ENCODE peak calls at places on chromosome 1, in ten cellular contexts. D, C, W, U, B, N, X, Q, P and S are unnamed samples.

GRCh38 chr1:233707153-233707905 is 93.4 kb downstream of the KCNK1 start:
- DNase-seq in W (peak; percentile 39), B (no peak), C (no peak), Q (peak; percentile 18), U (no peak), P (no peak), N (no peak), D (no peak), X (no peak), S (peak; percentile 11)

GRCh38 chr1:110816945-110817344 is 56.0 kb upstream of the CD53 start:
- DNase-seq in W (no peak), D (no peak), U (no peak), C (no peak), P (no peak), X (no peak), Q (no peak), B (no peak), N (no peak), S (no peak)

GRCh38 chr1:178644308-178645120 is 80.5 kb upstream of the RALGPS2 start:
- DNase-seq in X (peak; percentile 1), Q (no peak), D (no peak), P (no peak), B (no peak), N (no peak), U (no peak), W (peak; percentile 54), C (no peak), S (no peak)

GRCh38 chr1:205124726-205125125 is 2.9 kb upstream of the RBBP5 start:
- DNase-seq in W (no peak), B (no peak), C (no peak), N (no peak), D (no peak), P (no peak), U (no peak), Q (no peak), X (no peak), S (no peak)

GRCh38 chr1:244336232-244336899 is 115.3 kb downstream of the ADSS2 start:
- DNase-seq in B (no peak), W (no peak), C (no peak), P (no peak), D (no peak), U (no peak), Q (no peak), X (no peak), N (no peak), S (no peak)

GRCh38 chr1:162236622-162237021 is 140.0 kb downstream of the SPATA46 start:
- DNase-seq in C (no peak), P (no peak), D (no peak), Q (no peak), N (no peak), B (no peak), X (no peak), W (no peak), U (no peak), S (no peak)

GRCh38 chr1:102191723-102192122 is 195.0 kb upstream of the OLFM3 start:
- DNase-seq in Q (peak; percentile 2), D (no peak), U (no peak), B (no peak), X (peak; percentile 63), C (no peak), N (no peak), W (peak; percentile 7), P (no peak), S (no peak)

GRCh38 chr1:22876359-22877111 is 96.1 kb downstream of the LACTBL1 start:
- DNase-seq in N (no peak), X (no peak), Q (peak; percentile 34), D (no peak), B (no peak), W (peak; percentile 45), C (no peak), P (no peak), U (no peak), S (no peak)

GRCh38 chr1:92749024-92749634 is 35.8 kb downstream of the EVI5 start:
- DNase-seq in B (peak; percentile 47), W (peak; percentile 77), P (peak; percentile 37), U (peak; percentile 34), Q (peak; percentile 38), C (no peak), N (peak; percentile 4), X (peak; percentile 42), D (peak; percentile 10), S (no peak)